ENCODE peak calls at places on chromosomes 6 and 20, in four cellular contexts. One of them, this sample, is unnamed.

GRCh38 chr20:57698191-57698866 is 11.5 kb downstream of the PMEPA1 start:
- DNase-seq in T-helper 1 cell: peak; percentile 67
- DNase-seq in WTC11: no peak
- DNase-seq in stimulated activated CD4-positive, alpha-beta T cell treated with anti-CD3 and anti-CD28 coated beads, Interleukin-4, amount 100 ng/mL, for 4 hours: peak; percentile 85
- DNase-seq in this sample: no peak

GRCh38 chr6:77566235-77566634 is 86.6 kb upstream of the MEI4 start:
- DNase-seq in T-helper 1 cell: no peak
- DNase-seq in WTC11: no peak
- DNase-seq in stimulated activated CD4-positive, alpha-beta T cell treated with anti-CD3 and anti-CD28 coated beads, Interleukin-4, amount 100 ng/mL, for 4 hours: no peak
- DNase-seq in this sample: no peak

GRCh38 chr6:46390153-46390876 is 100.9 kb downstream of the RCAN2 start:
- DNase-seq in T-helper 1 cell: no peak
- DNase-seq in WTC11: no peak
- DNase-seq in stimulated activated CD4-positive, alpha-beta T cell treated with anti-CD3 and anti-CD28 coated beads, Interleukin-4, amount 100 ng/mL, for 4 hours: no peak
- DNase-seq in this sample: no peak

GRCh38 chr20:722822-723644 is 45.3 kb downstream of the SLC52A3 start:
- DNase-seq in T-helper 1 cell: no peak
- DNase-seq in WTC11: no peak
- DNase-seq in stimulated activated CD4-positive, alpha-beta T cell treated with anti-CD3 and anti-CD28 coated beads, Interleukin-4, amount 100 ng/mL, for 4 hours: no peak
- DNase-seq in this sample: no peak

GRCh38 chr20:2273634-2274302 is 22.0 kb upstream of the TGM3 start:
- DNase-seq in T-helper 1 cell: no peak
- DNase-seq in WTC11: no peak
- DNase-seq in stimulated activated CD4-positive, alpha-beta T cell treated with anti-CD3 and anti-CD28 coated beads, Interleukin-4, amount 100 ng/mL, for 4 hours: no peak
- DNase-seq in this sample: no peak

GRCh38 chr6:109316909-109317308 is 65.4 kb downstream of the CD164 start:
- DNase-seq in T-helper 1 cell: no peak
- DNase-seq in WTC11: no peak
- DNase-seq in stimulated activated CD4-positive, alpha-beta T cell treated with anti-CD3 and anti-CD28 coated beads, Interleukin-4, amount 100 ng/mL, for 4 hours: no peak
- DNase-seq in this sample: no peak

GRCh38 chr6:44278774-44279697 is 8.8 kb downstream of the TMEM151B start:
- DNase-seq in T-helper 1 cell: no peak
- DNase-seq in WTC11: no peak
- DNase-seq in stimulated activated CD4-positive, alpha-beta T cell treated with anti-CD3 and anti-CD28 coated beads, Interleukin-4, amount 100 ng/mL, for 4 hours: no peak
- DNase-seq in this sample: peak; percentile 29

GRCh38 chr20:56736285-56736857 is 107.3 kb downstream of the TFAP2C start:
- DNase-seq in T-helper 1 cell: no peak
- DNase-seq in WTC11: peak; percentile 57
- DNase-seq in stimulated activated CD4-positive, alpha-beta T cell treated with anti-CD3 and anti-CD28 coated beads, Interleukin-4, amount 100 ng/mL, for 4 hours: no peak
- DNase-seq in this sample: no peak

GRCh38 chr6:143260857-143261256 is 189.6 kb downstream of the ADAT2 start:
- DNase-seq in T-helper 1 cell: no peak
- DNase-seq in WTC11: no peak
- DNase-seq in stimulated activated CD4-positive, alpha-beta T cell treated with anti-CD3 and anti-CD28 coated beads, Interleukin-4, amount 100 ng/mL, for 4 hours: no peak
- DNase-seq in this sample: no peak

GRCh38 chr20:2298116-2298515 is 2.3 kb downstream of the TGM3 start:
- DNase-seq in T-helper 1 cell: no peak
- DNase-seq in WTC11: no peak
- DNase-seq in stimulated activated CD4-positive, alpha-beta T cell treated with anti-CD3 and anti-CD28 coated beads, Interleukin-4, amount 100 ng/mL, for 4 hours: no peak
- DNase-seq in this sample: no peak

GRCh38 chr20:58521763-58522162 is 6.6 kb upstream of the APCDD1L start:
- DNase-seq in T-helper 1 cell: no peak
- DNase-seq in WTC11: no peak
- DNase-seq in stimulated activated CD4-positive, alpha-beta T cell treated with anti-CD3 and anti-CD28 coated beads, Interleukin-4, amount 100 ng/mL, for 4 hours: no peak
- DNase-seq in this sample: no peak